ENCODE peak calls at places on chromosomes 5 and 9, in six cellular contexts. One of them, this sample, is unnamed.

GRCh38 chr5:163473613-163474243 is 13.3 kb downstream of the HMMR start:
- DNase-seq in AG20443: no peak
- DNase-seq in GM06990: no peak
- DNase-seq in A549: peak; percentile 18
- DNase-seq in effector memory CD8-positive, alpha-beta T cell: no peak
- DNase-seq in activated CD8-positive, alpha-beta T cell treated with anti-CD3 and anti-CD28 coated beads, Interleukin-2, amount 10 ng/mL, durations not matched to agents 7 days and 5 days: no peak
- DNase-seq in this sample: no peak

GRCh38 chr5:120405291-120405864 is 58.7 kb upstream of the PRR16 start:
- DNase-seq in AG20443: peak; percentile 42
- DNase-seq in GM06990: no peak
- DNase-seq in A549: no peak
- DNase-seq in effector memory CD8-positive, alpha-beta T cell: no peak
- DNase-seq in activated CD8-positive, alpha-beta T cell treated with anti-CD3 and anti-CD28 coated beads, Interleukin-2, amount 10 ng/mL, durations not matched to agents 7 days and 5 days: no peak
- DNase-seq in this sample: no peak

GRCh38 chr9:98909935-98910334 is 33.8 kb upstream of the COL15A1 start:
- DNase-seq in AG20443: no peak
- DNase-seq in GM06990: no peak
- DNase-seq in A549: no peak
- DNase-seq in effector memory CD8-positive, alpha-beta T cell: no peak
- DNase-seq in activated CD8-positive, alpha-beta T cell treated with anti-CD3 and anti-CD28 coated beads, Interleukin-2, amount 10 ng/mL, durations not matched to agents 7 days and 5 days: no peak
- DNase-seq in this sample: no peak

GRCh38 chr9:97638666-97639065 is 5.0 kb downstream of the NCBP1 start:
- DNase-seq in AG20443: no peak
- DNase-seq in GM06990: no peak
- DNase-seq in A549: peak; percentile 7
- DNase-seq in effector memory CD8-positive, alpha-beta T cell: no peak
- DNase-seq in activated CD8-positive, alpha-beta T cell treated with anti-CD3 and anti-CD28 coated beads, Interleukin-2, amount 10 ng/mL, durations not matched to agents 7 days and 5 days: no peak
- DNase-seq in this sample: no peak

GRCh38 chr9:16278420-16278999 is 592.0 kb downstream of the BNC2 start:
- DNase-seq in AG20443: peak; percentile 15
- DNase-seq in GM06990: no peak
- DNase-seq in A549: no peak
- DNase-seq in effector memory CD8-positive, alpha-beta T cell: no peak
- DNase-seq in activated CD8-positive, alpha-beta T cell treated with anti-CD3 and anti-CD28 coated beads, Interleukin-2, amount 10 ng/mL, durations not matched to agents 7 days and 5 days: no peak
- DNase-seq in this sample: no peak

GRCh38 chr9:4048441-4048840 is 251.4 kb downstream of the GLIS3 start:
- DNase-seq in AG20443: peak; percentile 46
- DNase-seq in GM06990: no peak
- DNase-seq in A549: peak; percentile 10
- DNase-seq in effector memory CD8-positive, alpha-beta T cell: no peak
- DNase-seq in activated CD8-positive, alpha-beta T cell treated with anti-CD3 and anti-CD28 coated beads, Interleukin-2, amount 10 ng/mL, durations not matched to agents 7 days and 5 days: no peak
- DNase-seq in this sample: no peak

GRCh38 chr5:125002727-125003598 is 256.5 kb upstream of the ZNF608 start:
- DNase-seq in AG20443: no peak
- DNase-seq in GM06990: peak; percentile 60
- DNase-seq in A549: no peak
- DNase-seq in effector memory CD8-positive, alpha-beta T cell: no peak
- DNase-seq in activated CD8-positive, alpha-beta T cell treated with anti-CD3 and anti-CD28 coated beads, Interleukin-2, amount 10 ng/mL, durations not matched to agents 7 days and 5 days: no peak
- DNase-seq in this sample: peak; percentile 55

GRCh38 chr9:91120200-91120599 is 241.5 kb downstream of the AUH start:
- DNase-seq in AG20443: no peak
- DNase-seq in GM06990: no peak
- DNase-seq in A549: no peak
- DNase-seq in effector memory CD8-positive, alpha-beta T cell: no peak
- DNase-seq in activated CD8-positive, alpha-beta T cell treated with anti-CD3 and anti-CD28 coated beads, Interleukin-2, amount 10 ng/mL, durations not matched to agents 7 days and 5 days: no peak
- DNase-seq in this sample: no peak

GRCh38 chr9:109256381-109256780 is 64.5 kb downstream of the EPB41L4B start:
- DNase-seq in AG20443: no peak
- DNase-seq in GM06990: no peak
- DNase-seq in A549: no peak
- DNase-seq in effector memory CD8-positive, alpha-beta T cell: no peak
- DNase-seq in activated CD8-positive, alpha-beta T cell treated with anti-CD3 and anti-CD28 coated beads, Interleukin-2, amount 10 ng/mL, durations not matched to agents 7 days and 5 days: no peak
- DNase-seq in this sample: no peak

GRCh38 chr9:132069046-132069898 is 10.4 kb downstream of the MED27 start:
- DNase-seq in AG20443: peak; percentile 68
- DNase-seq in GM06990: no peak
- DNase-seq in A549: no peak
- DNase-seq in effector memory CD8-positive, alpha-beta T cell: no peak
- DNase-seq in activated CD8-positive, alpha-beta T cell treated with anti-CD3 and anti-CD28 coated beads, Interleukin-2, amount 10 ng/mL, durations not matched to agents 7 days and 5 days: no peak
- DNase-seq in this sample: no peak

GRCh38 chr5:71586052-71586940 is 844 bp upstream of the MCCC2 start:
- DNase-seq in AG20443: peak; percentile 17
- DNase-seq in GM06990: no peak
- DNase-seq in A549: no peak
- DNase-seq in effector memory CD8-positive, alpha-beta T cell: no peak
- DNase-seq in activated CD8-positive, alpha-beta T cell treated with anti-CD3 and anti-CD28 coated beads, Interleukin-2, amount 10 ng/mL, durations not matched to agents 7 days and 5 days: peak; percentile 30
- DNase-seq in this sample: peak; percentile 23

GRCh38 chr5:140222416-140222815 is 47.4 kb downstream of the CYSTM1 start:
- DNase-seq in AG20443: no peak
- DNase-seq in GM06990: no peak
- DNase-seq in A549: no peak
- DNase-seq in effector memory CD8-positive, alpha-beta T cell: no peak
- DNase-seq in activated CD8-positive, alpha-beta T cell treated with anti-CD3 and anti-CD28 coated beads, Interleukin-2, amount 10 ng/mL, durations not matched to agents 7 days and 5 days: no peak
- DNase-seq in this sample: no peak

GRCh38 chr5:142798099-142798768 is 28.1 kb downstream of the ARHGAP26 start:
- DNase-seq in AG20443: no peak
- DNase-seq in GM06990: no peak
- DNase-seq in A549: no peak
- DNase-seq in effector memory CD8-positive, alpha-beta T cell: peak; percentile 34
- DNase-seq in activated CD8-positive, alpha-beta T cell treated with anti-CD3 and anti-CD28 coated beads, Interleukin-2, amount 10 ng/mL, durations not matched to agents 7 days and 5 days: peak; percentile 59
- DNase-seq in this sample: no peak

GRCh38 chr9:224540-225520 is 10.2 kb downstream of the DOCK8 start:
- DNase-seq in AG20443: no peak
- DNase-seq in GM06990: no peak
- DNase-seq in A549: no peak
- DNase-seq in effector memory CD8-positive, alpha-beta T cell: no peak
- DNase-seq in activated CD8-positive, alpha-beta T cell treated with anti-CD3 and anti-CD28 coated beads, Interleukin-2, amount 10 ng/mL, durations not matched to agents 7 days and 5 days: no peak
- DNase-seq in this sample: no peak

GRCh38 chr9:135809166-135809565 is 98.2 kb downstream of the CAMSAP1 start:
- DNase-seq in AG20443: no peak
- DNase-seq in GM06990: no peak
- DNase-seq in A549: no peak
- DNase-seq in effector memory CD8-positive, alpha-beta T cell: no peak
- DNase-seq in activated CD8-positive, alpha-beta T cell treated with anti-CD3 and anti-CD28 coated beads, Interleukin-2, amount 10 ng/mL, durations not matched to agents 7 days and 5 days: no peak
- DNase-seq in this sample: no peak

GRCh38 chr5:139342423-139342723 is 719 bp downstream of the PAIP2 start:
- DNase-seq in AG20443: no peak
- DNase-seq in GM06990: no peak
- DNase-seq in A549: no peak
- DNase-seq in effector memory CD8-positive, alpha-beta T cell: peak; percentile 74
- DNase-seq in activated CD8-positive, alpha-beta T cell treated with anti-CD3 and anti-CD28 coated beads, Interleukin-2, amount 10 ng/mL, durations not matched to agents 7 days and 5 days: peak; percentile 89
- DNase-seq in this sample: no peak

GRCh38 chr5:27124590-27124989 is 86.2 kb upstream of the CDH9 start:
- DNase-seq in AG20443: peak; percentile 4
- DNase-seq in GM06990: no peak
- DNase-seq in A549: peak; percentile 21
- DNase-seq in effector memory CD8-positive, alpha-beta T cell: no peak
- DNase-seq in activated CD8-positive, alpha-beta T cell treated with anti-CD3 and anti-CD28 coated beads, Interleukin-2, amount 10 ng/mL, durations not matched to agents 7 days and 5 days: no peak
- DNase-seq in this sample: no peak

GRCh38 chr9:134205636-134206316 is 41.4 kb upstream of the RNU6ATAC start:
- DNase-seq in AG20443: peak; percentile 75
- DNase-seq in GM06990: no peak
- DNase-seq in A549: no peak
- DNase-seq in effector memory CD8-positive, alpha-beta T cell: no peak
- DNase-seq in activated CD8-positive, alpha-beta T cell treated with anti-CD3 and anti-CD28 coated beads, Interleukin-2, amount 10 ng/mL, durations not matched to agents 7 days and 5 days: no peak
- DNase-seq in this sample: no peak

GRCh38 chr5:104793031-104793430 is 1230.4 kb upstream of the NUDT12 start:
- DNase-seq in AG20443: no peak
- DNase-seq in GM06990: no peak
- DNase-seq in A549: no peak
- DNase-seq in effector memory CD8-positive, alpha-beta T cell: no peak
- DNase-seq in activated CD8-positive, alpha-beta T cell treated with anti-CD3 and anti-CD28 coated beads, Interleukin-2, amount 10 ng/mL, durations not matched to agents 7 days and 5 days: no peak
- DNase-seq in this sample: no peak

GRCh38 chr9:90432951-90433350 is 209.7 kb downstream of the DIRAS2 start:
- DNase-seq in AG20443: no peak
- DNase-seq in GM06990: no peak
- DNase-seq in A549: no peak
- DNase-seq in effector memory CD8-positive, alpha-beta T cell: no peak
- DNase-seq in activated CD8-positive, alpha-beta T cell treated with anti-CD3 and anti-CD28 coated beads, Interleukin-2, amount 10 ng/mL, durations not matched to agents 7 days and 5 days: no peak
- DNase-seq in this sample: no peak

GRCh38 chr5:178426326-178427130 is 163.7 kb downstream of the COL23A1 start:
- DNase-seq in AG20443: no peak
- DNase-seq in GM06990: no peak
- DNase-seq in A549: no peak
- DNase-seq in effector memory CD8-positive, alpha-beta T cell: no peak
- DNase-seq in activated CD8-positive, alpha-beta T cell treated with anti-CD3 and anti-CD28 coated beads, Interleukin-2, amount 10 ng/mL, durations not matched to agents 7 days and 5 days: no peak
- DNase-seq in this sample: no peak

GRCh38 chr9:81851340-81851739 is 76.9 kb upstream of the SPATA31D4 start:
- DNase-seq in AG20443: no peak
- DNase-seq in GM06990: no peak
- DNase-seq in A549: no peak
- DNase-seq in effector memory CD8-positive, alpha-beta T cell: no peak
- DNase-seq in activated CD8-positive, alpha-beta T cell treated with anti-CD3 and anti-CD28 coated beads, Interleukin-2, amount 10 ng/mL, durations not matched to agents 7 days and 5 days: no peak
- DNase-seq in this sample: no peak

GRCh38 chr5:167814828-167815227 is 476.6 kb upstream of the WWC1 start:
- DNase-seq in AG20443: peak; percentile 93
- DNase-seq in GM06990: no peak
- DNase-seq in A549: no peak
- DNase-seq in effector memory CD8-positive, alpha-beta T cell: no peak
- DNase-seq in activated CD8-positive, alpha-beta T cell treated with anti-CD3 and anti-CD28 coated beads, Interleukin-2, amount 10 ng/mL, durations not matched to agents 7 days and 5 days: no peak
- DNase-seq in this sample: no peak

GRCh38 chr9:137298401-137298982 is 3.6 kb downstream of the NRARP start:
- DNase-seq in AG20443: no peak
- DNase-seq in GM06990: no peak
- DNase-seq in A549: no peak
- DNase-seq in effector memory CD8-positive, alpha-beta T cell: no peak
- DNase-seq in activated CD8-positive, alpha-beta T cell treated with anti-CD3 and anti-CD28 coated beads, Interleukin-2, amount 10 ng/mL, durations not matched to agents 7 days and 5 days: no peak
- DNase-seq in this sample: no peak

GRCh38 chr9:106286249-106286648 is 576.7 kb upstream of the ZNF462 start:
- DNase-seq in AG20443: no peak
- DNase-seq in GM06990: no peak
- DNase-seq in A549: peak; percentile 0
- DNase-seq in effector memory CD8-positive, alpha-beta T cell: no peak
- DNase-seq in activated CD8-positive, alpha-beta T cell treated with anti-CD3 and anti-CD28 coated beads, Interleukin-2, amount 10 ng/mL, durations not matched to agents 7 days and 5 days: no peak
- DNase-seq in this sample: no peak

GRCh38 chr9:136953771-136954269 is 1.7 kb downstream of the LCN12 start:
- DNase-seq in AG20443: no peak
- DNase-seq in GM06990: no peak
- DNase-seq in A549: no peak
- DNase-seq in effector memory CD8-positive, alpha-beta T cell: no peak
- DNase-seq in activated CD8-positive, alpha-beta T cell treated with anti-CD3 and anti-CD28 coated beads, Interleukin-2, amount 10 ng/mL, durations not matched to agents 7 days and 5 days: no peak
- DNase-seq in this sample: no peak

GRCh38 chr9:20744046-20744630 is 60.1 kb downstream of the FOCAD start:
- DNase-seq in AG20443: no peak
- DNase-seq in GM06990: no peak
- DNase-seq in A549: no peak
- DNase-seq in effector memory CD8-positive, alpha-beta T cell: no peak
- DNase-seq in activated CD8-positive, alpha-beta T cell treated with anti-CD3 and anti-CD28 coated beads, Interleukin-2, amount 10 ng/mL, durations not matched to agents 7 days and 5 days: no peak
- DNase-seq in this sample: no peak

GRCh38 chr5:122882836-122883235 is 37.4 kb downstream of the SNX24 start:
- DNase-seq in AG20443: peak; percentile 75
- DNase-seq in GM06990: no peak
- DNase-seq in A549: no peak
- DNase-seq in effector memory CD8-positive, alpha-beta T cell: no peak
- DNase-seq in activated CD8-positive, alpha-beta T cell treated with anti-CD3 and anti-CD28 coated beads, Interleukin-2, amount 10 ng/mL, durations not matched to agents 7 days and 5 days: no peak
- DNase-seq in this sample: no peak

GRCh38 chr9:86082870-86083269 is 16.5 kb downstream of the GOLM1 start:
- DNase-seq in AG20443: no peak
- DNase-seq in GM06990: no peak
- DNase-seq in A549: no peak
- DNase-seq in effector memory CD8-positive, alpha-beta T cell: no peak
- DNase-seq in activated CD8-positive, alpha-beta T cell treated with anti-CD3 and anti-CD28 coated beads, Interleukin-2, amount 10 ng/mL, durations not matched to agents 7 days and 5 days: no peak
- DNase-seq in this sample: no peak

GRCh38 chr9:76456202-76456926 is 2.6 kb upstream of the GCNT1 start:
- DNase-seq in AG20443: no peak
- DNase-seq in GM06990: peak; percentile 22
- DNase-seq in A549: no peak
- DNase-seq in effector memory CD8-positive, alpha-beta T cell: peak; percentile 10
- DNase-seq in activated CD8-positive, alpha-beta T cell treated with anti-CD3 and anti-CD28 coated beads, Interleukin-2, amount 10 ng/mL, durations not matched to agents 7 days and 5 days: peak; percentile 73
- DNase-seq in this sample: no peak

GRCh38 chr9:91210318-91210717 is 151.4 kb downstream of the AUH start:
- DNase-seq in AG20443: no peak
- DNase-seq in GM06990: no peak
- DNase-seq in A549: no peak
- DNase-seq in effector memory CD8-positive, alpha-beta T cell: no peak
- DNase-seq in activated CD8-positive, alpha-beta T cell treated with anti-CD3 and anti-CD28 coated beads, Interleukin-2, amount 10 ng/mL, durations not matched to agents 7 days and 5 days: no peak
- DNase-seq in this sample: no peak

GRCh38 chr9:87179556-87180340 is 232.4 kb upstream of the GAS1 start:
- DNase-seq in AG20443: no peak
- DNase-seq in GM06990: no peak
- DNase-seq in A549: no peak
- DNase-seq in effector memory CD8-positive, alpha-beta T cell: no peak
- DNase-seq in activated CD8-positive, alpha-beta T cell treated with anti-CD3 and anti-CD28 coated beads, Interleukin-2, amount 10 ng/mL, durations not matched to agents 7 days and 5 days: no peak
- DNase-seq in this sample: no peak

GRCh38 chr5:176695073-176695472 is 47.8 kb downstream of the TSPAN17 start:
- DNase-seq in AG20443: no peak
- DNase-seq in GM06990: no peak
- DNase-seq in A549: no peak
- DNase-seq in effector memory CD8-positive, alpha-beta T cell: no peak
- DNase-seq in activated CD8-positive, alpha-beta T cell treated with anti-CD3 and anti-CD28 coated beads, Interleukin-2, amount 10 ng/mL, durations not matched to agents 7 days and 5 days: no peak
- DNase-seq in this sample: no peak

GRCh38 chr5:81650992-81651391 is 99.9 kb downstream of the SSBP2 start:
- DNase-seq in AG20443: no peak
- DNase-seq in GM06990: no peak
- DNase-seq in A549: no peak
- DNase-seq in effector memory CD8-positive, alpha-beta T cell: no peak
- DNase-seq in activated CD8-positive, alpha-beta T cell treated with anti-CD3 and anti-CD28 coated beads, Interleukin-2, amount 10 ng/mL, durations not matched to agents 7 days and 5 days: no peak
- DNase-seq in this sample: no peak

GRCh38 chr5:98927988-98928801 is 612 bp downstream of the CHD1 start:
- DNase-seq in AG20443: peak; percentile 78
- DNase-seq in GM06990: peak; percentile 73
- DNase-seq in A549: peak; percentile 77
- DNase-seq in effector memory CD8-positive, alpha-beta T cell: peak; percentile 10
- DNase-seq in activated CD8-positive, alpha-beta T cell treated with anti-CD3 and anti-CD28 coated beads, Interleukin-2, amount 10 ng/mL, durations not matched to agents 7 days and 5 days: peak; percentile 49
- DNase-seq in this sample: no peak

GRCh38 chr5:82664711-82665110 is 386.6 kb upstream of the RPS23 start:
- DNase-seq in AG20443: no peak
- DNase-seq in GM06990: no peak
- DNase-seq in A549: no peak
- DNase-seq in effector memory CD8-positive, alpha-beta T cell: no peak
- DNase-seq in activated CD8-positive, alpha-beta T cell treated with anti-CD3 and anti-CD28 coated beads, Interleukin-2, amount 10 ng/mL, durations not matched to agents 7 days and 5 days: no peak
- DNase-seq in this sample: no peak

GRCh38 chr9:99013550-99013949 is 69.8 kb downstream of the COL15A1 start:
- DNase-seq in AG20443: no peak
- DNase-seq in GM06990: no peak
- DNase-seq in A549: no peak
- DNase-seq in effector memory CD8-positive, alpha-beta T cell: no peak
- DNase-seq in activated CD8-positive, alpha-beta T cell treated with anti-CD3 and anti-CD28 coated beads, Interleukin-2, amount 10 ng/mL, durations not matched to agents 7 days and 5 days: peak; percentile 75
- DNase-seq in this sample: no peak

GRCh38 chr9:125822160-125822559 is 75.0 kb downstream of the PBX3 start:
- DNase-seq in AG20443: no peak
- DNase-seq in GM06990: no peak
- DNase-seq in A549: no peak
- DNase-seq in effector memory CD8-positive, alpha-beta T cell: no peak
- DNase-seq in activated CD8-positive, alpha-beta T cell treated with anti-CD3 and anti-CD28 coated beads, Interleukin-2, amount 10 ng/mL, durations not matched to agents 7 days and 5 days: no peak
- DNase-seq in this sample: no peak

GRCh38 chr5:124252094-124252750 is 494.2 kb downstream of the ZNF608 start:
- DNase-seq in AG20443: no peak
- DNase-seq in GM06990: no peak
- DNase-seq in A549: no peak
- DNase-seq in effector memory CD8-positive, alpha-beta T cell: no peak
- DNase-seq in activated CD8-positive, alpha-beta T cell treated with anti-CD3 and anti-CD28 coated beads, Interleukin-2, amount 10 ng/mL, durations not matched to agents 7 days and 5 days: no peak
- DNase-seq in this sample: no peak